ENCODE peak calls at places on chromosomes 12 and 14, in six cellular contexts. Y is stomach, K is breast epithelium, H is lower leg skin, E is Peyer's patch, T is HCT116. Z is an unnamed sample.

GRCh38 chr12:89185181-89185580 is 167.1 kb downstream of the DUSP6 start:
- DNase-seq in K (no peak), E (no peak), T (no peak), H (no peak), Y (no peak), Z (no peak)

GRCh38 chr12:132669166-132669879 is 17.8 kb downstream of the POLE start:
- DNase-seq in K (no peak), T (no peak), H (no peak), E (no peak), Y (no peak), Z (no peak)

GRCh38 chr12:127327986-127328385 is 939.0 kb upstream of the TMEM132C start:
- DNase-seq in Y (no peak), K (no peak), T (no peak), H (no peak), E (no peak), Z (no peak)

GRCh38 chr12:28507055-28507454 is 316.8 kb downstream of the CCDC91 start:
- DNase-seq in Y (no peak), H (no peak), E (no peak), T (no peak), K (no peak), Z (no peak)

GRCh38 chr14:75794615-75795038 is 133.6 kb downstream of the TTLL5 start:
- DNase-seq in K (no peak), H (no peak), E (no peak), Y (no peak), T (peak; percentile 7), Z (no peak)

GRCh38 chr14:91352696-91353692 is 64.6 kb downstream of the CCDC88C start:
- DNase-seq in K (no peak), H (no peak), E (no peak), Y (no peak), T (no peak), Z (no peak)

GRCh38 chr12:26239508-26240328 is 44.3 kb downstream of the SSPN start:
- DNase-seq in E (no peak), T (peak; percentile 21), H (peak; percentile 75), K (peak; percentile 64), Y (no peak), Z (no peak)

GRCh38 chr12:116436561-116437249 is 122.5 kb upstream of the MAP1LC3B2 start:
- DNase-seq in T (no peak), K (no peak), H (no peak), E (no peak), Y (peak; percentile 42), Z (no peak)

GRCh38 chr12:18139989-18140596 is 50.1 kb upstream of the RERGL start:
- DNase-seq in K (no peak), Y (no peak), H (no peak), E (no peak), T (no peak), Z (no peak)

GRCh38 chr12:3295648-3296408 is 195.2 kb upstream of the PRMT8 start:
- DNase-seq in E (no peak), K (no peak), Y (peak; percentile 29), H (no peak), T (no peak), Z (no peak)

GRCh38 chr14:29810064-29810463 is 117.6 kb downstream of the PRKD1 start:
- DNase-seq in E (no peak), K (no peak), Y (no peak), T (no peak), H (no peak), Z (no peak)

GRCh38 chr14:80055226-80055625 is 156.1 kb downstream of the DIO2 start:
- DNase-seq in T (no peak), K (no peak), Y (no peak), E (no peak), H (no peak), Z (no peak)

DNA sequence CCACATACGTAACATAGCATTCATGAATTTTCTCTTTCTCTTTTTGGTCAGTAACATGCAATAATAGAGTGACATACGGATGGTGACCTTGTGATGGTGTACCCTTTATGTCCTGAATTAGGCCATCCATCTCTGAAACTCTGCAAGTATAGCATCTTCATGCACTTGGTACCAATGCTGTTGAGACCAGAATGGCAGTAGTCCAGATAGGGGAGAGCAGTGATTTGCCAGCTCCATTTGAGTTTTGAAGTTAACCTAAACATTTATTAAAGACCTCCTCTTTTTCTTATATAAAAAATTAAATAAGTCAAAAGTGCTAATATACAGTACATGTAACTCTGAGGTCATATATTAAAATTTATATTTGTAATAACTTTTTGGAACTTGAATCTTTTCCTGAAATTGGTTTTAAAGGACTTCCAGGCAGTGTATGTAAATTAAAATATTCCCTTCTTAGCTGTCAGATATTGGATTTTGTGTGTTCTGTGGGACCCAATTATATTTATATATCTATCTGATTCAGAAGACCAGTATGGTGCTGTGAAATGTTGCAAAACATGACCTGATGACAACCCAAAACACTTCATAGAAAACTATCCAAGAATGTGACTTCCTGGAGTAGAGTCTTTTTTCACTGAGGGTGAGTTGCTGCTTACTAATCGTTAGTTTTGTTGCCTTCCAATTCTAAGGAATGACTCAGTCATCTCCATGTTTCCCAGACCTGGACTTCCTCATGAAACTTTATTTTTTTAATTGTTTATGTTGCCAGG is 3.5 kb downstream of the ELK3 start:
- DNase-seq in K (no peak), H (no peak), E (no peak), T (peak; percentile 82), Y (no peak), Z (no peak)
- TF ChIP-seq POLR2A in K (no peak), H (no peak), E (no peak), T (no peak), Y (no peak), Z (no peak)

DNA sequence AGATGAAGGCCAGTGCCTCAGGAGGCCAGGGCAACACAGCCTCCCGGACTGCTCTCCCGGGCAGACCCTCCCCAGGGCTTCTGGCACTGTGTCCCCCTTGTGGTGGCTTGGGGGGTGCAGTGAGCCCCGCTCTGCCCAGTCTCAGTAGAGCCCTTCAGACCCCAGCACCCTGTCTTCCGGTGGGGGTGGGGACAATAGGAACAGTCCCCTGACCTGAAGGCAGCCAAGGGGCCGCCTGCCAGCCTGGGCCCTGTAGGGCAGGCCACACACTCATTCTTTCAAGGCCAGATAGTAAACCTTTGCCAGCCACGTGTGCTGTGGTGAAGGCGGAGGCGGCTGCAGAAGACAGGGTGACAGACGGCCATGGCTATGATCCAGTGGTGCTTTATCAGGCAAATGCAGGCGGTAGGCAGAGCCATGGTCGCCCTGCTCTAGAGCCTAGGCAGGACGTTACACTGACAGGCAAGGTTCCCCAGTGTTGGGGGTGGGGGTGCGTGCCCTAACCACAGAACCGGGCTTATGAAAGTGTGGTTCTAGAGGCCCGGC is 15.0 kb downstream of the ZFYVE21 start:
- DNase-seq in K (no peak), T (no peak), Y (peak; percentile 74), H (no peak), E (no peak), Z (no peak)
- TF ChIP-seq POLR2A in K (no peak), T (no peak), Y (no peak), H (no peak), E (no peak), Z (no peak)

GRCh38 chr14:103243764-103244737 is 90.0 kb upstream of the EIF5 start:
- DNase-seq in H (no peak), T (no peak), E (no peak), Y (no peak), K (no peak), Z (no peak)
- TF ChIP-seq POLR2A in H (no peak), T (no peak), E (no peak), Y (no peak), K (no peak), Z (no peak)

DNA sequence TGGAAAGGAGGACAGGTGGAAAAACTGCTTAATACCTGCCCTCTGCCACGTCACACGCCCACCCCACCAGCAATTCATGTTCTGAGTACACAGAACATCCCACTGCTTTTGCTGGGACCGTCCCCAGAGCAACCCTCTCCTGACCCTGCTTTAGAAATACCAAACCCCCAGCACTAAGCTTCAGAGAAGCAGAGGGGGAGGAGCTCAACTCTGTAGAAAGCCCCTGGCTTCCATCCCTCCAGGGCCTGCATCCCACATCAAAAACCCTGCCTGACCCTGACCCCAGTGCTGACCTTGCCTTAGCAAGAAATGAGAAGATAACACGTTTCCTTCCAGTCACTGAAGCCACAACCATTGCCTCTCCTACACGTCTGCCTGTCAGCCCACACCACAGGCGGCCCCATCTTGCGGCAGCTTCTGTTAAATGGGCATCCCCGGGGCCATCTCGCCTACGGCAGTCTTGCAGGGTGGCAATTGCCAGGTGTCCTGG is 19.7 kb downstream of the VDR start:
- DNase-seq in T (no peak), H (no peak), E (no peak), Y (no peak), K (no peak), Z (no peak)
- TF ChIP-seq POLR2A in T (no peak), H (no peak), E (no peak), Y (no peak), K (no peak), Z (no peak)

DNA sequence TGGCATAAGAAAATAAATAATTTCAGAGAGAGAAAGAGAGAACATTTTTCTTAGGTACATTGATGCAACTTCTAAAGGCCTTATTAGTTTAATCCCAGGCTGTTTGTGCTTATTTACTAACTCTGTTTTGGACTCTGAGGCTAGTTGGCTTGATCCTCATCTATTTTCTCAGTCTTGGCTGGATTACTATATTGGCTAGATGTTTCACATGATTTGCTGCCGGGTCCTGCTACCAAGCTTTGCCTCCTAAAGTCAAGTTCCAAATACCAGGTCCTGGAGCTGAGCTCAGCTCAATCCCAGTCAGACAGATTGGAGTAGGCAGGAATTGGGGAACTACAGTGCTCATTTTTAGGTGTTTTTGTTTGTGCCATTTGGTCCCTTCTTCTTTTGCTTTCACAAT is 340.8 kb downstream of the BCAT1 start:
- DNase-seq in Y (no peak), T (no peak), K (no peak), E (no peak), H (no peak), Z (no peak)
- TF ChIP-seq POLR2A in Y (no peak), T (no peak), K (no peak), E (no peak), H (no peak), Z (no peak)

GRCh38 chr12:69738351-69739286 is at the start of gene RAB3IP:
- DNase-seq in K (peak; percentile 87), H (peak; percentile 52), E (peak; percentile 86), T (peak; percentile 73), Y (peak; percentile 94), Z (peak; percentile 93)
- TF ChIP-seq POLR2A in K (no peak), H (no peak), E (peak; percentile 63), T (no peak), Y (no peak), Z (no peak)

Z was measured in esophagus muscularis mucosa.